ENCODE peak calls at places on chromosomes 3 and 15, in five cellular contexts. T is endothelial cell; U is aorta; V is heart right ventricle; L is effector memory CD8-positive, alpha-beta T cell. Y is an unnamed sample.

GRCh38 chr3:68880632-68881031 is 51.7 kb downstream of the TAFA4 start:
- DNase-seq in L (no peak), U (no peak), V (no peak), T (no peak), Y (no peak)

GRCh38 chr3:45799586-45799985 is 3.2 kb upstream of the SLC6A20 start:
- DNase-seq in U (no peak), T (no peak), V (no peak), L (no peak), Y (no peak)

GRCh38 chr15:59689626-59690236 is 611 bp upstream of the BNIP2 start:
- DNase-seq in U (peak), V (peak), L (peak), T (peak), Y (peak)

GRCh38 chr15:67033521-67033920 is 31.9 kb upstream of the SMAD3 start:
- DNase-seq in V (peak), T (no peak), L (peak), U (peak), Y (peak)

GRCh38 chr15:100687532-100688215 is 85.3 kb downstream of the ASB7 start:
- DNase-seq in U (no peak), V (no peak), T (no peak), L (no peak), Y (no peak)

GRCh38 chr15:70488002-70488605 is 275.3 kb downstream of the UACA start:
- DNase-seq in V (peak), T (peak), L (peak), U (peak), Y (peak)

GRCh38 chr3:17032407-17033034 is 147.8 kb downstream of the PLCL2 start:
- DNase-seq in V (no peak), U (no peak), T (peak), L (no peak), Y (no peak)

GRCh38 chr15:88982304-88982945 is 69.2 kb upstream of the MFGE8 start:
- DNase-seq in L (no peak), U (peak), V (peak), T (no peak), Y (peak)

Y was measured in kidney.